ENCODE peak calls at places on chromosomes 3 and 15, in nine cellular contexts. M is EL; H is left ventricle myocardium superior; Y is LoVo; N is CD8-positive, alpha-beta T cell; U is NCI-H69; D is occipital lobe; T is brain pericyte; L is GM19239. I is an unnamed sample.

GRCh38 chr3:1037631-1038030 is 55.2 kb upstream of the CNTN6 start:
- DNase-seq in L (no peak), N (no peak), Y (no peak), H (no peak), D (no peak), T (no peak), U (no peak), M (no peak), I (no peak)

GRCh38 chr3:182704926-182705325 is 88.4 kb upstream of the ATP11B start:
- DNase-seq in L (no peak), N (no peak), U (peak; percentile 21), H (no peak), D (no peak), M (no peak), T (no peak), Y (no peak), I (no peak)

GRCh38 chr15:81877533-81878227 is 168.1 kb downstream of the MEX3B start:
- DNase-seq in T (no peak), M (no peak), H (no peak), L (no peak), D (no peak), Y (no peak), N (no peak), U (peak; percentile 81), I (no peak)

GRCh38 chr3:126474498-126475410 is 937 bp downstream of the ZXDC start:
- DNase-seq in N (peak; percentile 11), U (peak; percentile 49), H (peak; percentile 47), M (peak; percentile 45), Y (peak; percentile 46), D (no peak), L (peak; percentile 52), T (no peak), I (peak; percentile 22)

GRCh38 chr15:31352283-31352880 is 25.7 kb downstream of the KLF13 start:
- DNase-seq in Y (no peak), U (peak; percentile 60), D (no peak), T (no peak), M (no peak), N (no peak), H (peak; percentile 91), L (no peak), I (no peak)

GRCh38 chr15:68818088-68818670 is 2.5 kb downstream of the ANP32A start:
- DNase-seq in M (peak; percentile 81), U (peak; percentile 87), N (peak; percentile 55), D (peak; percentile 67), T (no peak), H (peak; percentile 83), L (no peak), Y (peak; percentile 74), I (no peak)

GRCh38 chr3:158531334-158531733 is 39.7 kb upstream of the MLF1 start:
- DNase-seq in T (no peak), N (no peak), L (no peak), U (peak; percentile 76), M (no peak), Y (no peak), H (no peak), D (no peak), I (no peak)

GRCh38 chr3:193828477-193828876 is 235.5 kb downstream of the OPA1 start:
- DNase-seq in D (no peak), Y (no peak), M (no peak), U (no peak), N (no peak), T (no peak), H (no peak), L (no peak), I (no peak)

GRCh38 chr3:155352900-155353490 is 59.5 kb upstream of the STRIT1 start:
- DNase-seq in Y (peak; percentile 47), T (no peak), M (peak; percentile 28), H (no peak), N (no peak), L (peak; percentile 4), U (peak; percentile 41), D (no peak), I (peak; percentile 32)

GRCh38 chr3:152718810-152719209 is 116.1 kb upstream of the P2RY1 start:
- DNase-seq in D (no peak), U (no peak), Y (no peak), H (no peak), T (no peak), M (no peak), N (no peak), L (no peak), I (no peak)

GRCh38 chr3:71442648-71443047 is 140.9 kb downstream of the FOXP1 start:
- DNase-seq in L (no peak), D (no peak), Y (no peak), M (no peak), N (no peak), U (no peak), H (no peak), T (no peak), I (no peak)

GRCh38 chr3:76264911-76265310 is 479.6 kb upstream of the ZNF717 start:
- DNase-seq in D (no peak), N (no peak), H (no peak), T (no peak), Y (no peak), L (no peak), U (no peak), M (no peak), I (no peak)

GRCh38 chr3:177013681-177014280 is 183.5 kb downstream of the TBL1XR1 start:
- DNase-seq in N (no peak), D (no peak), Y (no peak), T (no peak), M (no peak), L (no peak), H (no peak), U (no peak), I (no peak)

GRCh38 chr15:64141798-64142512 is 9.6 kb upstream of the SNX22 start:
- DNase-seq in L (no peak), T (no peak), M (no peak), H (no peak), U (no peak), N (no peak), D (no peak), Y (no peak), I (no peak)

GRCh38 chr15:51132384-51133139 is 37.9 kb upstream of the TNFAIP8L3 start:
- DNase-seq in L (no peak), U (peak; percentile 62), D (no peak), N (no peak), H (peak; percentile 41), Y (peak; percentile 14), T (peak; percentile 93), M (peak; percentile 97), I (peak; percentile 99)

GRCh38 chr3:128009952-128010846 is 42.0 kb upstream of the SEC61A1 start:
- DNase-seq in U (no peak), Y (peak; percentile 36), D (no peak), M (peak; percentile 9), N (no peak), L (no peak), H (no peak), T (no peak), I (no peak)

GRCh38 chr3:187951452-187952190 is 202.3 kb upstream of the LPP start:
- DNase-seq in T (no peak), Y (no peak), U (no peak), H (no peak), M (no peak), D (no peak), L (no peak), N (no peak), I (no peak)

GRCh38 chr3:39809995-39810595 is 686 bp downstream of the MYRIP start:
- DNase-seq in H (peak; percentile 28), D (no peak), Y (no peak), N (no peak), L (no peak), M (peak; percentile 3), T (no peak), U (peak; percentile 65), I (no peak)

GRCh38 chr15:35693286-35693685 is 147.3 kb upstream of the DPH6 start:
- DNase-seq in U (no peak), H (no peak), N (no peak), D (no peak), T (no peak), Y (no peak), M (peak; percentile 15), L (no peak), I (peak; percentile 17)

GRCh38 chr15:29043731-29044485 is 158.1 kb downstream of the APBA2 start:
- DNase-seq in D (no peak), N (no peak), U (peak; percentile 68), T (no peak), L (no peak), Y (no peak), H (no peak), M (peak; percentile 70), I (no peak)

GRCh38 chr15:50192164-50192563 is 10.2 kb downstream of the SLC27A2 start:
- DNase-seq in D (no peak), N (no peak), U (no peak), Y (no peak), L (no peak), T (no peak), M (no peak), H (no peak), I (no peak)

GRCh38 chr3:106215047-106215446 is 346.2 kb upstream of the CBLB start:
- DNase-seq in M (peak; percentile 23), N (no peak), Y (no peak), D (no peak), H (no peak), U (no peak), T (no peak), L (no peak), I (no peak)

GRCh38 chr3:126119008-126119675 is 35.2 kb upstream of the SLC41A3 start:
- DNase-seq in N (no peak), M (no peak), L (no peak), Y (peak; percentile 34), U (no peak), T (no peak), D (no peak), H (no peak), I (no peak)

GRCh38 chr3:179973931-179974361 is 62.8 kb downstream of the PEX5L start:
- DNase-seq in D (peak; percentile 22), Y (no peak), T (no peak), U (peak; percentile 53), N (no peak), H (no peak), L (no peak), M (peak; percentile 2), I (no peak)

GRCh38 chr3:147157629-147158028 is 248.7 kb downstream of the ZIC4 start:
- DNase-seq in H (no peak), M (peak; percentile 25), Y (no peak), N (no peak), U (no peak), T (no peak), D (no peak), L (no peak), I (peak; percentile 18)

GRCh38 chr3:57787867-57788623 is 31.9 kb downstream of the SLMAP start:
- DNase-seq in D (no peak), N (no peak), M (peak; percentile 18), Y (peak; percentile 51), T (no peak), H (no peak), L (peak; percentile 41), U (peak; percentile 8), I (no peak)

GRCh38 chr15:52805351-52806283 is 15.5 kb upstream of the ONECUT1 start:
- DNase-seq in D (no peak), L (no peak), Y (no peak), U (peak; percentile 58), T (no peak), H (no peak), N (no peak), M (no peak), I (no peak)

GRCh38 chr15:66698971-66699370 is 3.1 kb upstream of the SMAD6 start:
- DNase-seq in H (no peak), N (no peak), M (no peak), Y (no peak), T (no peak), D (no peak), U (peak; percentile 27), L (no peak), I (no peak)